ENCODE peak calls at places on chromosomes 12 and 14, in six cellular contexts. One of them, this sample, is unnamed.

GRCh38 chr14:51004352-51004800 is 60.1 kb upstream of the PYGL start:
- DNase-seq in NCI-H2171: no peak
- DNase-seq in fibroblast of lung: no peak
- DNase-seq in AG20443: no peak
- DNase-seq in iris pigment epithelial cell: no peak
- DNase-seq in C1 segment of cervical spinal cord: no peak
- DNase-seq in this sample: no peak

GRCh38 chr14:74648643-74649042 is 36.6 kb upstream of the LTBP2 start:
- DNase-seq in NCI-H2171: peak; percentile 30
- DNase-seq in fibroblast of lung: no peak
- DNase-seq in AG20443: no peak
- DNase-seq in iris pigment epithelial cell: no peak
- DNase-seq in C1 segment of cervical spinal cord: no peak
- DNase-seq in this sample: no peak

GRCh38 chr12:54975272-54975671 is 9.3 kb downstream of the TESPA1 start:
- DNase-seq in NCI-H2171: no peak
- DNase-seq in fibroblast of lung: no peak
- DNase-seq in AG20443: no peak
- DNase-seq in iris pigment epithelial cell: no peak
- DNase-seq in C1 segment of cervical spinal cord: no peak
- DNase-seq in this sample: no peak

GRCh38 chr12:130192667-130193345 is 30.5 kb downstream of the FZD10 start:
- DNase-seq in NCI-H2171: no peak
- DNase-seq in fibroblast of lung: no peak
- DNase-seq in AG20443: no peak
- DNase-seq in iris pigment epithelial cell: no peak
- DNase-seq in C1 segment of cervical spinal cord: no peak
- DNase-seq in this sample: no peak

GRCh38 chr14:69043598-69044267 is 64.6 kb upstream of the ACTN1 start:
- DNase-seq in NCI-H2171: no peak
- DNase-seq in fibroblast of lung: peak; percentile 90
- DNase-seq in AG20443: peak; percentile 73
- DNase-seq in iris pigment epithelial cell: peak; percentile 72
- DNase-seq in C1 segment of cervical spinal cord: no peak
- DNase-seq in this sample: no peak

GRCh38 chr12:116654216-116654743 is 83.6 kb downstream of the SPRING1 start:
- DNase-seq in NCI-H2171: no peak
- DNase-seq in fibroblast of lung: no peak
- DNase-seq in AG20443: no peak
- DNase-seq in iris pigment epithelial cell: no peak
- DNase-seq in C1 segment of cervical spinal cord: no peak
- DNase-seq in this sample: no peak

GRCh38 chr12:97336896-97337751 is 125.5 kb upstream of the RMST start:
- DNase-seq in NCI-H2171: no peak
- DNase-seq in fibroblast of lung: no peak
- DNase-seq in AG20443: no peak
- DNase-seq in iris pigment epithelial cell: no peak
- DNase-seq in C1 segment of cervical spinal cord: no peak
- DNase-seq in this sample: no peak

GRCh38 chr12:124609041-124609984 is 41.9 kb upstream of the NCOR2 start:
- DNase-seq in NCI-H2171: peak; percentile 96
- DNase-seq in fibroblast of lung: peak; percentile 57
- DNase-seq in AG20443: no peak
- DNase-seq in iris pigment epithelial cell: peak; percentile 69
- DNase-seq in C1 segment of cervical spinal cord: no peak
- DNase-seq in this sample: no peak

GRCh38 chr12:59196989-59197388 is 276.7 kb upstream of the LRIG3 start:
- DNase-seq in NCI-H2171: no peak
- DNase-seq in fibroblast of lung: no peak
- DNase-seq in AG20443: no peak
- DNase-seq in iris pigment epithelial cell: no peak
- DNase-seq in C1 segment of cervical spinal cord: no peak
- DNase-seq in this sample: no peak

GRCh38 chr14:65926504-65926903 is 514.0 kb downstream of the FUT8 start:
- DNase-seq in NCI-H2171: no peak
- DNase-seq in fibroblast of lung: no peak
- DNase-seq in AG20443: no peak
- DNase-seq in iris pigment epithelial cell: no peak
- DNase-seq in C1 segment of cervical spinal cord: no peak
- DNase-seq in this sample: no peak